ENCODE peak calls at places on chromosomes 6 and 20, in five cellular contexts. X is uterus, O is HEK293T, A is hepatocyte, Y is T-cell. I is an unnamed sample.

GRCh38 chr6:10520468-10520867 is 683 bp upstream of the GCNT2 start:
- DNase-seq in X (no peak), O (no peak), A (peak; percentile 14), Y (no peak), I (peak; percentile 67)

GRCh38 chr6:37306026-37306425 is 47.8 kb upstream of the RNF8 start:
- DNase-seq in X (no peak), O (no peak), A (no peak), Y (no peak), I (no peak)

GRCh38 chr20:46129955-46130481 is 11.9 kb downstream of the CD40 start:
- DNase-seq in X (no peak), O (no peak), A (no peak), Y (no peak), I (no peak)

GRCh38 chr6:4130357-4130987 is 4.9 kb downstream of the ECI2 start:
- DNase-seq in X (no peak), O (no peak), A (no peak), Y (no peak), I (no peak)

GRCh38 chr6:89640804-89641203 is 2.3 kb upstream of the LYRM2 start:
- DNase-seq in X (no peak), O (no peak), A (no peak), Y (no peak), I (peak; percentile 9)

GRCh38 chr6:111658445-111659154 is 52.9 kb upstream of the TRAF3IP2 start:
- DNase-seq in X (peak; percentile 43), O (no peak), A (no peak), Y (no peak), I (no peak)

GRCh38 chr6:148179786-148180185 is 162.9 kb upstream of the SASH1 start:
- DNase-seq in X (no peak), O (peak; percentile 43), A (peak; percentile 21), Y (no peak), I (peak; percentile 12)

GRCh38 chr6:143180860-143181259 is 120.2 kb downstream of the AIG1 start:
- DNase-seq in X (no peak), O (no peak), A (no peak), Y (no peak), I (no peak)

GRCh38 chr6:31948753-31949413 is 3.0 kb downstream of the CFB start:
- DNase-seq in X (no peak), O (no peak), A (no peak), Y (no peak), I (no peak)

GRCh38 chr6:56749632-56750151 is 107.0 kb upstream of the DST start:
- DNase-seq in X (no peak), O (no peak), A (peak; percentile 64), Y (no peak), I (no peak)

GRCh38 chr6:148874698-148875293 is 128.0 kb downstream of the UST start:
- DNase-seq in X (no peak), O (peak; percentile 59), A (no peak), Y (no peak), I (no peak)

GRCh38 chr20:6074784-6075183 is 20.9 kb upstream of the LRRN4 start:
- DNase-seq in X (no peak), O (no peak), A (no peak), Y (no peak), I (no peak)

GRCh38 chr6:137493218-137494038 is 766 bp downstream of the OLIG3 start:
- DNase-seq in X (no peak), O (no peak), A (no peak), Y (no peak), I (no peak)

GRCh38 chr6:126804255-126805064 is 314.0 kb upstream of the RSPO3 start:
- DNase-seq in X (peak; percentile 14), O (peak; percentile 60), A (peak; percentile 61), Y (no peak), I (peak; percentile 50)

GRCh38 chr6:46490425-46491200 is 636 bp downstream of the RCAN2 start:
- DNase-seq in X (peak; percentile 49), O (peak; percentile 54), A (peak; percentile 37), Y (no peak), I (no peak)

GRCh38 chr20:19802492-19803158 is 44.6 kb downstream of the RIN2 start:
- DNase-seq in X (no peak), O (no peak), A (peak; percentile 63), Y (no peak), I (peak; percentile 49)

GRCh38 chr6:143160439-143161220 is 99.9 kb downstream of the AIG1 start:
- DNase-seq in X (no peak), O (no peak), A (no peak), Y (no peak), I (no peak)

GRCh38 chr6:136922680-136922996 is 537 bp downstream of the SLC35D3 start:
- DNase-seq in X (no peak), O (no peak), A (no peak), Y (no peak), I (no peak)

GRCh38 chr6:143176090-143177021 is 115.7 kb downstream of the AIG1 start:
- DNase-seq in X (no peak), O (no peak), A (no peak), Y (no peak), I (no peak)

GRCh38 chr6:17354700-17355403 is 38.5 kb upstream of the CAP2 start:
- DNase-seq in X (no peak), O (no peak), A (peak; percentile 16), Y (no peak), I (peak; percentile 48)

I was measured in NB4.